ENCODE peak calls at places on chromosomes 11 and 22, in ten cellular contexts. Y is stimulated activated CD4-positive, alpha-beta T cell treated with anti-CD3 and anti-CD28 coated beads, Interleukin-1b, Interleukin-23, amount 100 ng/mL, for 24 hours; G is thyroid gland; Q is AG04450; I is GM13977; H is dermis blood vessel endothelial cell; C is cardiac fibroblast; X is activated CD4-positive, CD25-positive, alpha-beta regulatory T cell; W is SK-MEL-5; B is activated CD4-positive, alpha-beta T cell treated with anti-CD3 and anti-CD28 coated beads, Interleukin-2, amount 50 U/mL, for 24 hours. K is an unnamed sample.
A peak's percentile ranks its signal among the peaks of the same experiment; 100 is the strongest.

GRCh38 chr11:78685156-78685555 is 110.5 kb upstream of the NARS2 start:
- DNase-seq in Y (no peak), G (no peak), Q (no peak), I (no peak), H (no peak), C (no peak), X (no peak), W (no peak), B (no peak), K (no peak)

GRCh38 chr11:109853156-109853776 is 239.9 kb upstream of the ZC3H12C start:
- DNase-seq in Y (no peak), G (no peak), Q (peak; percentile 63), I (peak; percentile 14), H (peak; percentile 88), C (peak; percentile 89), X (no peak), W (peak; percentile 72), B (no peak), K (no peak)

GRCh38 chr11:6635082-6635932 is 16.1 kb upstream of the TPP1 start:
- DNase-seq in Y (no peak), G (peak; percentile 30), Q (no peak), I (no peak), H (peak; percentile 96), C (peak; percentile 81), X (no peak), W (peak; percentile 75), B (no peak), K (no peak)

GRCh38 chr11:72583616-72584292 is 90.5 kb downstream of the PDE2A start:
- DNase-seq in Y (no peak), G (no peak), Q (no peak), I (no peak), H (no peak), C (no peak), X (no peak), W (no peak), B (no peak), K (no peak)

GRCh38 chr22:47307326-47307725 is 544.9 kb downstream of the TBC1D22A start:
- DNase-seq in Y (no peak), G (no peak), Q (peak; percentile 13), I (no peak), H (no peak), C (peak; percentile 21), X (no peak), W (no peak), B (no peak), K (no peak)

GRCh38 chr11:95296165-95296564 is 65.2 kb upstream of the SESN3 start:
- DNase-seq in Y (no peak), G (peak; percentile 87), Q (no peak), I (no peak), H (no peak), C (no peak), X (no peak), W (no peak), B (no peak), K (no peak)

GRCh38 chr22:20430641-20431519 is 6.7 kb downstream of the SCARF2 start:
- DNase-seq in Y (no peak), G (peak; percentile 59), Q (no peak), I (peak; percentile 75), H (peak; percentile 79), C (no peak), X (peak; percentile 30), W (no peak), B (peak; percentile 28), K (peak; percentile 51)

GRCh38 chr11:32331792-32332191 is 103.5 kb downstream of the WT1 start:
- DNase-seq in Y (no peak), G (no peak), Q (no peak), I (peak; percentile 34), H (no peak), C (no peak), X (no peak), W (no peak), B (no peak), K (no peak)

GRCh38 chr22:24474221-24474620 is 20.9 kb upstream of the UPB1 start:
- DNase-seq in Y (no peak), G (no peak), Q (peak; percentile 71), I (no peak), H (peak; percentile 71), C (peak; percentile 87), X (no peak), W (peak; percentile 14), B (no peak), K (no peak)

GRCh38 chr22:37681001-37681424 is 5.1 kb upstream of the NOL12 start:
- DNase-seq in Y (no peak), G (no peak), Q (no peak), I (no peak), H (no peak), C (peak; percentile 35), X (no peak), W (no peak), B (no peak), K (no peak)

GRCh38 chr22:20550851-20551744 is 43.7 kb downstream of the MED15 start:
- DNase-seq in Y (peak; percentile 50), G (no peak), Q (no peak), I (peak; percentile 66), H (peak; percentile 56), C (peak; percentile 84), X (no peak), W (no peak), B (peak; percentile 37), K (peak; percentile 60)

GRCh38 chr11:69141742-69142141 is 14.0 kb upstream of the SMIM38 start:
- DNase-seq in Y (no peak), G (no peak), Q (no peak), I (no peak), H (no peak), C (no peak), X (no peak), W (no peak), B (no peak), K (no peak)

GRCh38 chr11:2121227-2122130 is 17.7 kb downstream of the IGF2 start:
- DNase-seq in Y (no peak), G (no peak), Q (no peak), I (no peak), H (no peak), C (no peak), X (no peak), W (no peak), B (no peak), K (no peak)

GRCh38 chr11:64571050-64571409 is 20.0 kb upstream of the SLC22A12 start:
- DNase-seq in Y (no peak), G (no peak), Q (no peak), I (no peak), H (no peak), C (no peak), X (no peak), W (no peak), B (no peak), K (no peak)

GRCh38 chr11:1559103-1559951 is 12.7 kb downstream of the DUSP8 start:
- DNase-seq in Y (no peak), G (peak; percentile 84), Q (no peak), I (peak; percentile 38), H (no peak), C (peak; percentile 90), X (no peak), W (no peak), B (no peak), K (no peak)

GRCh38 chr22:37370306-37370979 is 56.8 kb downstream of the ELFN2 start:
- DNase-seq in Y (no peak), G (no peak), Q (no peak), I (no peak), H (no peak), C (no peak), X (no peak), W (no peak), B (no peak), K (no peak)

GRCh38 chr22:47015589-47016178 is 253.2 kb downstream of the TBC1D22A start:
- DNase-seq in Y (no peak), G (no peak), Q (no peak), I (no peak), H (no peak), C (no peak), X (no peak), W (no peak), B (no peak), K (no peak)

GRCh38 chr22:29520851-29521250 is 32.7 kb downstream of the THOC5 start:
- DNase-seq in Y (no peak), G (no peak), Q (peak; percentile 56), I (no peak), H (peak; percentile 93), C (peak; percentile 78), X (no peak), W (no peak), B (no peak), K (no peak)

GRCh38 chr11:118614511-118614910 is 7.1 kb downstream of the PHLDB1 start:
- DNase-seq in Y (no peak), G (no peak), Q (no peak), I (no peak), H (no peak), C (no peak), X (no peak), W (no peak), B (no peak), K (no peak)